ENCODE peak calls at places on chromosomes 4 and X, in eight cellular contexts. M, Q, D, V, E, H, B and W are unnamed samples.

GRCh38 chr4:112296949-112297483 is at the start of gene ALPK1:
- DNase-seq in M (peak; percentile 12), Q (peak; percentile 62), D (no peak), V (no peak), E (no peak), H (no peak), B (no peak), W (peak; percentile 88)

GRCh38 chr4:109134268-109134667 is 168.2 kb downstream of the COL25A1 start:
- DNase-seq in M (no peak), Q (no peak), D (no peak), V (no peak), E (no peak), H (no peak), B (no peak), W (no peak)

GRCh38 chrX:146278381-146278780 is 460.8 kb downstream of the SLITRK2 start:
- DNase-seq in M (no peak), Q (peak; percentile 62), D (no peak), V (peak; percentile 44), E (no peak), H (no peak), B (no peak), W (peak; percentile 3)

GRCh38 chr4:110059556-110060191 is 138.7 kb downstream of the ELOVL6 start:
- DNase-seq in M (no peak), Q (peak; percentile 83), D (peak; percentile 20), V (no peak), E (no peak), H (no peak), B (no peak), W (peak; percentile 89)

GRCh38 chr4:51843309-51844156 is 580 bp downstream of the DCUN1D4 start:
- DNase-seq in M (peak; percentile 83), Q (peak; percentile 43), D (peak; percentile 73), V (peak; percentile 86), E (peak; percentile 83), H (peak; percentile 57), B (peak; percentile 79), W (no peak)

GRCh38 chr4:130632731-130633604 is 1537.0 kb downstream of the C4orf33 start:
- DNase-seq in M (no peak), Q (no peak), D (no peak), V (no peak), E (no peak), H (no peak), B (peak; percentile 9), W (no peak)

GRCh38 chr4:100190643-100191600 is 654 bp upstream of the DDIT4L start:
- DNase-seq in M (no peak), Q (no peak), D (no peak), V (no peak), E (peak; percentile 17), H (no peak), B (no peak), W (peak; percentile 4)

GRCh38 chr4:181775298-181775697 is 467.9 kb upstream of the TENM3 start:
- DNase-seq in M (no peak), Q (no peak), D (no peak), V (no peak), E (no peak), H (no peak), B (no peak), W (no peak)

GRCh38 chr4:5800496-5800895 is 89.5 kb downstream of the EVC start:
- DNase-seq in M (no peak), Q (no peak), D (no peak), V (no peak), E (no peak), H (no peak), B (no peak), W (no peak)

GRCh38 chrX:323721-324628 is 5.4 kb upstream of the GTPBP6 start:
- DNase-seq in M (peak; percentile 66), Q (peak; percentile 38), D (peak; percentile 50), V (peak; percentile 62), E (no peak), H (peak; percentile 41), B (peak; percentile 47), W (peak; percentile 66)

GRCh38 chr4:88742561-88742960 is 44.9 kb upstream of the NAP1L5 start:
- DNase-seq in M (no peak), Q (no peak), D (no peak), V (no peak), E (no peak), H (no peak), B (no peak), W (no peak)

GRCh38 chrX:34491126-34491525 is 166.0 kb downstream of the TMEM47 start:
- DNase-seq in M (no peak), Q (no peak), D (no peak), V (no peak), E (no peak), H (no peak), B (no peak), W (no peak)

GRCh38 chr4:10074767-10075105 is 41.9 kb downstream of the WDR1 start:
- DNase-seq in M (no peak), Q (no peak), D (no peak), V (peak; percentile 23), E (no peak), H (no peak), B (no peak), W (peak; percentile 25)

GRCh38 chr4:152399246-152399645 is 136.6 kb downstream of the FBXW7 start:
- DNase-seq in M (no peak), Q (peak; percentile 18), D (no peak), V (no peak), E (no peak), H (no peak), B (no peak), W (no peak)

GRCh38 chr4:72665376-72665978 is 96.5 kb upstream of the ADAMTS3 start:
- DNase-seq in M (no peak), Q (no peak), D (no peak), V (no peak), E (no peak), H (no peak), B (no peak), W (no peak)
- H3K4me1 ChIP-seq in M (no peaks in the 10 kb centered on the region), Q (no peaks in the 10 kb centered on the region), D (no peaks in the 10 kb centered on the region), V (no peaks in the 10 kb centered on the region), E (no peaks in the 10 kb centered on the region), H (no peaks in the 10 kb centered on the region), B (no peaks in the 10 kb centered on the region), W (no peaks in the 10 kb centered on the region)

GRCh38 chrX:143580266-143580665 is 55.6 kb downstream of the SLITRK4 start:
- DNase-seq in M (no peak), Q (peak; percentile 14), D (no peak), V (no peak), E (no peak), H (no peak), B (no peak), W (no peak)
- H3K27ac ChIP-seq in M (no peak overlapping the region), Q (peak overlapping the region; percentile 62), D (no peak overlapping the region), V (no peak overlapping the region), E (no peak overlapping the region), H (no peak overlapping the region), B (no peak overlapping the region), W (no peak overlapping the region)

DNA sequence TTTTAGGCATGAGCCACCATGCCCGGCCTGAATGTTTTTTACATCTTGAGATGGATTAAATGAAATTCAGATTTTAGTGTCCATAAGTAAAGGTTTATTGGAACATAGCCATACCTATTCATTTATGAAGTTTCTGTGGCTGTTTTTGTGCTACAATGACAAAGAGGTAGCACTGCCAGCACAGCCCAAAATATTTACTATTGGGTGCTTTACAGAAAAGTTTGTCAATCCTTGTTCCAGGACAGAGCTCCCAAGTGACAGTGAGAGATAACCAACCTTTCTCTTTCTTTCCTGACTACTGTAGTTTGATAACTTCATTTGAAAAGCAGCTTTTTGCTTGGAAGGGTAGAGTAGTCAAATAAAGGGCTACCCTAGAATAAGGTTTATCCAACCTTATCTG is 116.2 kb downstream of the CAMK2D start:
- DNase-seq in M (no peak), Q (no peak), D (no peak), V (no peak), E (no peak), H (no peak), B (no peak), W (no peak)
- H3K4me3 ChIP-seq in M (no peak overlapping the region), Q (no peak overlapping the region), D (no peak overlapping the region), V (no peak overlapping the region), E (no peak overlapping the region), H (no peak overlapping the region), B (no peak overlapping the region), W (no peak overlapping the region)

DNA sequence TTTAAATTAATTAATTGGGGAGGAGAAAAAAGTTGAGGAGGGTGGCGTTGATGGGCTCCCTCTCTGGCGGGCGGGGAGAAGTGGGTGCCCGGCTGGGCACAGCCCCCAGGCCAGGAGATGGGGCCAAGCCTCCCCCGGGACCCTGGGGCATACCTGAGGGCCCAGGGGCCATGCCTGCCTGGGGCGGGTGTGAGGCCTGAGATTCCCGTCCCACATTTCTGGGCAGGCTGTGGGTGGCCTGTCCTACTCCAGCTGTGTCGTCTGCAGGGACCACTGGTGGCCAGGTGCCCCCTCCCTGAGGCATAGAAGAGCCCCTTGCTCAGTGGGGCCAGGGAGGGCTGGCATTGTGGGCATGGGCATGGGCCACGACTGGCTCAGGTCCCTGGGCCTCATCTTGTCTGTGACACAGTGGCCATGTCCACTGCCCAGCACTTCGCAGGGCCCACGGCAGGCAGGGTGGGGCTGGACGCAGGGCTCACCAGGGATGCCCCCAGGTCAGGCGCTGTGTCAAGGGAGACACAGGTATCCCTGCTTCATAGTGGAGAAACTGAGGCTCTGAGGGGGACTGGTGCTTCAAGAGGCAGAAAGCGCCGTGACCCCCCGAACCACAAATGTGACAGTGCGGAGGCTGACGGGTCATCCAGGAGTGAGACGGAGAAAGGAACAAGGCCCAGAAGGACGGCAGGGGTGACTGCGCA is 60.1 kb downstream of the FAM53A start:
- DNase-seq in M (no peak), Q (no peak), D (no peak), V (no peak), E (no peak), H (no peak), B (no peak), W (no peak)
- H3K4me1 ChIP-seq in M (no peaks in the 10 kb centered on the region), Q (no peaks in the 10 kb centered on the region), D (no peaks in the 10 kb centered on the region), V (no peaks in the 10 kb centered on the region), E (no peaks in the 10 kb centered on the region), H (no peaks in the 10 kb centered on the region), B (no peaks in the 10 kb centered on the region), W (no peaks in the 10 kb centered on the region)

GRCh38 chr4:137685357-137685756 is 153.1 kb upstream of the PCDH18 start:
- DNase-seq in M (peak; percentile 14), Q (no peak), D (no peak), V (no peak), E (no peak), H (no peak), B (no peak), W (no peak)
- H3K27ac ChIP-seq in M (peak overlapping the region; percentile 86), Q (no peak overlapping the region), D (no peak overlapping the region), V (no peak overlapping the region), E (no peak overlapping the region), H (no peak overlapping the region), B (no peak overlapping the region), W (no peak overlapping the region)